ENCODE peak calls at places on chromosomes 5 and 9, in seven cellular contexts. F is mammary epithelial cell, U is tibial artery, K is brain microvascular endothelial cell, P is adrenal gland, Q is fibroblast of mammary gland, J is right lobe of liver. S is an unnamed sample.

GRCh38 chr9:8437259-8437658 is 637.7 kb upstream of the DMAC1 start:
- DNase-seq in F (no peak), U (no peak), P (no peak), K (no peak), J (no peak), Q (no peak), S (no peak)

GRCh38 chr5:71830626-71831539 is 111.8 kb downstream of the CARTPT start:
- DNase-seq in F (peak; percentile 57), Q (peak; percentile 87), P (peak; percentile 70), K (peak; percentile 93), J (no peak), U (peak; percentile 94), S (peak; percentile 46)

GRCh38 chr9:36091028-36091953 is 45.2 kb upstream of the GLIPR2 start:
- DNase-seq in F (no peak), J (peak; percentile 67), U (no peak), Q (peak; percentile 44), K (peak; percentile 73), P (no peak), S (peak; percentile 95)

GRCh38 chr5:54630738-54631369 is 113.3 kb downstream of the SNX18 start:
- DNase-seq in F (no peak), Q (no peak), P (no peak), U (peak; percentile 89), K (no peak), J (no peak), S (no peak)

GRCh38 chr5:33088176-33088575 is 352.6 kb upstream of the TARS1 start:
- DNase-seq in U (no peak), Q (peak; percentile 24), F (no peak), P (no peak), K (no peak), J (no peak), S (no peak)

GRCh38 chr5:96794757-96795156 is 13.0 kb downstream of the ERAP1 start:
- DNase-seq in P (no peak), Q (no peak), F (no peak), J (no peak), K (no peak), U (no peak), S (no peak)

GRCh38 chr5:142110046-142110531 is 1.5 kb downstream of the NDFIP1 start:
- DNase-seq in Q (peak; percentile 58), J (no peak), U (no peak), F (no peak), P (no peak), K (no peak), S (no peak)

GRCh38 chr5:15703901-15704300 is 203.9 kb downstream of the FBXL7 start:
- DNase-seq in Q (peak; percentile 40), J (no peak), P (no peak), K (no peak), U (no peak), F (no peak), S (no peak)

GRCh38 chr9:36827593-36827992 is 206.5 kb downstream of the PAX5 start:
- DNase-seq in F (no peak), K (no peak), Q (no peak), J (no peak), P (no peak), U (no peak), S (no peak)

GRCh38 chr5:146378981-146379380 is 40.3 kb downstream of the POU4F3 start:
- DNase-seq in U (no peak), J (no peak), Q (no peak), P (no peak), F (no peak), K (no peak), S (no peak)

GRCh38 chr9:19999491-20000057 is 210.7 kb upstream of the SLC24A2 start:
- DNase-seq in K (peak; percentile 97), P (no peak), Q (peak; percentile 96), U (no peak), F (peak; percentile 96), J (no peak), S (no peak)

GRCh38 chr5:157857821-157858526 is 971 bp downstream of the CLINT1 start:
- DNase-seq in F (peak; percentile 67), Q (peak; percentile 46), J (no peak), U (no peak), K (no peak), P (no peak), S (no peak)

GRCh38 chr5:112407240-112407639 is 11.8 kb downstream of the EPB41L4A start:
- DNase-seq in K (no peak), P (no peak), Q (no peak), U (no peak), J (no peak), F (no peak), S (no peak)

GRCh38 chr5:181218795-181219124 is 4.3 kb upstream of the TRIM41 start:
- DNase-seq in F (no peak), J (no peak), Q (no peak), K (no peak), P (no peak), U (no peak), S (no peak)

GRCh38 chr9:108582716-108583115 is 273.1 kb downstream of the ACTL7B start:
- DNase-seq in Q (no peak), P (no peak), U (no peak), F (no peak), J (no peak), K (no peak), S (no peak)

GRCh38 chr5:82159014-82159413 is 119.1 kb downstream of the RPS23 start:
- DNase-seq in U (no peak), Q (peak; percentile 87), F (peak; percentile 83), P (no peak), J (no peak), K (peak; percentile 77), S (no peak)

GRCh38 chr5:133233616-133234015 is 181.8 kb downstream of the HSPA4 start:
- DNase-seq in F (no peak), K (no peak), J (no peak), Q (no peak), P (no peak), U (no peak), S (no peak)

GRCh38 chr9:128072144-128073021 is 4.4 kb downstream of the SLC25A25 start:
- DNase-seq in U (peak; percentile 94), P (peak; percentile 87), K (peak; percentile 43), Q (peak; percentile 84), J (peak; percentile 72), F (peak; percentile 63), S (peak; percentile 97)

GRCh38 chr9:110919055-110919445 is 119.2 kb downstream of the LPAR1 start:
- DNase-seq in U (no peak), K (no peak), P (no peak), F (no peak), J (no peak), Q (no peak), S (no peak)

GRCh38 chr9:106862946-106863740 is at the start of gene ZNF462:
- DNase-seq in J (peak; percentile 51), K (peak; percentile 69), U (peak; percentile 64), Q (peak; percentile 75), F (peak; percentile 76), P (peak; percentile 62), S (peak; percentile 39)

GRCh38 chr5:124332273-124332672 is 414.2 kb downstream of the ZNF608 start:
- DNase-seq in K (no peak), J (no peak), P (no peak), U (no peak), Q (no peak), F (no peak), S (no peak)

DNA sequence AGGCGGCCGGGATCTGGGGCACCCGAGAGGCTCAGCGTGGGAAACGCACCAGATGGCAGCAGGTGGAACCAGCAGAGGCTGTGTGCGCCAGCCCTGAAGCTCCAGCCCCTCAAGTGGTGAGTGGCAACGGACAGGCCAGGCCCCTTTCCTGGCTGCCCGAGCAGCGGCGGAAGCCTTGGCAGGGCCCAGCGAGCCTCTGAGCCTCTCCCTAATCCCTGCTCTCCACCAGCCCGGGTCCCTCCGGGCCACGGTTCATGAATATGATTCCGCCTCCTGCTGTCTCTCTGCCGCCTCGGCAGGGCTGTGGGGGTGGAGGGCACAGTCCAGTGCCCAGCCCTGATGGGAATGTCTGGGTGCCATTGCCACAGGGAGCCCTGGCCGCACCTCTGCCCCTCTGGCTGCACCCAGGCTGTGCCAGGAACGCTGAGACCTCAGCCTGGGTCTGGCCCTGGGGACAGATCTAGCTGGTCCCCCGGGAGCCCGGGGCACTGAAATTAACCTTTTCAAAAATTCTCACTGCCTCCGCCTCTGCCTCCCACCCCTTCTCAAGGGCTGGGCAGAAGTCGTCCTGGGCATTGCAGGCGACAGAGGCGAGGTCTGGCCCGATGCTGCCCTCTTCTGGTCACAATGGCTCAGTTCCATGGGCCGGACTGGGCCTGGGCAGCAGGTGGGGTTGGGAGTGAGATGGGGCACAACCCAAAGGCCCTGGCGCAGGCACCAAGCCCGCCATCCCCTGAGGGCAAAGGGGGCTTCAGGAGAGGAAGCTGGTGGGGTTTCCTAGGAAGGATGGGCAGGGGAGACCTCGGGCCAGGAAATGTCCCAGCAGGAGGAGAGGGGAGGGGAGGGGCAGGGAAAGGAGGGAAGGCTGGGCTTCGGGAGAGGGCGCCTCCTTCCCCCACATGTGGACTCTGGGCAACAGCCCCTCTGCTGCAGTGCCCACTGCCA is 20.3 kb downstream of the CCDC187 start:
- DNase-seq in J (peak; percentile 81), K (peak; percentile 52), Q (peak; percentile 56), P (peak; percentile 78), F (peak; percentile 48), U (peak; percentile 87), S (no peak)
- TF ChIP-seq CTCF in J (peak; percentile 88), K (peak; percentile 92), Q (peak; percentile 77), P (peak; percentile 85), F (peak; percentile 86), U (peak; percentile 86), S (peak; percentile 99)

DNA sequence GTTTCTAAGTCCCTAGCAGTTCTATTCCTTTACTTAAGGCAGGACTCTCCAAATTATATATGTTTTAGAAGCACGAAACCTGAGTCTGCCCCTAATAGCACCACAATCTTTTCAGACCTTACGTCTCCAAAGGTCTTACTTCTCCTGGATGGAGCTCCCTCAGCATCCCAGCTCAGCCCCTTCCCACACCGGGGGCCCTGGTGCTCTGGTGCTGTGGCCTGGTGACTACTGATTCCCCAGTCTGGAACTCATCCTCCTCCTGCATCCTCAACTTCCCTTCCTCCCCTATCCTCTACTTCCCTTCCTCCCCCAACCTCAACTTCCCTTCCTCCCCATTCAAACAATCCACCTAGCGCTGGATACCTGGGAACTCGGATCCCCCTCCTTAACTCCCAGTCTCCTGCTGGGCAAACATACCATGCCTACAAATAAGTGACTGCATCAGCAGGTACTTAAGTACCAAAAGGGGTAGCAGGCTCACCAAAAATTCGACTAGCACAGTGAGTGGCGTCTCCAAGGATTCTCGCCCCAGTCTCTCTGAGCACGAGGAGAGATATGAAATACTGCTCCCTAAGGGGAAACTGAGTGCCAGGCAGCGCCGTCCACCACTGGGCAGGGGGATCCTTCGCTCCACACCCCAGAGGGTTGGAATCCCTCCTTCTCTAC is 848 bp downstream of the IGFBPL1 start:
- DNase-seq in Q (no peak), F (no peak), K (no peak), J (no peak), P (no peak), U (peak; percentile 33), S (no peak)
- H3K4me3 ChIP-seq in Q (no peak overlapping the region), F (no peak overlapping the region), K (no peak overlapping the region), J (peak overlapping the region; percentile 44), P (no peak overlapping the region), U (peak overlapping the region; percentile 60), S (no peak overlapping the region)

DNA sequence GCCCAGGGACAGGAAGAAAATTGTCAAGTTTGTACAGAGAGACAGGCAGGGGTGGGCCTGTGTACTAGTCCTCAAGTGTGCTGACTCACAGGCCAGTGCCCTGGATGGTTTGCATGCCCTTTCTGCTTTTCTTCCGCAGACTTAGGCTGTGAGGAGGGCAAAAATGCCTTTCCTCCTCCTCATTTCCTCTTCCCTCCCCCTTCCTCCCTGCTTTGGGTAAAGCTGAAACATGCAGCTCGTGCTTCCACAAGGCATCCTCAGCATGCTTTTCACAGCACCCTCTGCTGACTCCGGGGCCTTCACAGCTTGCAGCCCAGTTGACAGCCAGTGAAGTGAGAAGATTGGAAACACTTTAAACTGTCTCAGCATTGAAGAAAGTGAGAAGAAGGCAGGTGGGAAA is 138.6 kb downstream of the GRIA1 start:
- DNase-seq in P (no peak), Q (peak; percentile 97), J (no peak), U (peak; percentile 83), F (peak; percentile 92), K (peak; percentile 95), S (no peak)
- TF ChIP-seq CTCF in P (no peak), Q (peak; percentile 48), J (no peak), U (no peak), F (peak; percentile 24), K (peak; percentile 81), S (no peak)

GRCh38 chr5:7419846-7420245 is 23.9 kb downstream of the ADCY2 start:
- DNase-seq in Q (no peak), F (no peak), K (no peak), J (no peak), U (no peak), P (no peak), S (no peak)
- H3K4me3 ChIP-seq in Q (no peak overlapping the region), F (no peak overlapping the region), K (no peak overlapping the region), J (no peak overlapping the region), U (no peak overlapping the region), P (no peak overlapping the region), S (no peak overlapping the region)